ENCODE peak calls at places on chromosomes 2 and 18, in four cellular contexts. S, K, B and U are unnamed samples.

GRCh38 chr18:3511980-3512379 is 62.0 kb downstream of the TGIF1 start:
- DNase-seq in S (no peak), K (no peak), B (no peak), U (no peak)

GRCh38 chr2:30139131-30139870 is 7.5 kb upstream of the YPEL5 start:
- DNase-seq in S (no peak), K (no peak), B (no peak), U (no peak)

GRCh38 chr18:59873616-59874015 is 26.2 kb upstream of the PMAIP1 start:
- DNase-seq in S (no peak), K (no peak), B (no peak), U (no peak)

GRCh38 chr18:71116535-71116934 is 827.7 kb downstream of the SOCS6 start:
- DNase-seq in S (peak; percentile 25), K (no peak), B (no peak), U (no peak)

GRCh38 chr2:34069604-34070003 is 470.5 kb upstream of the FAM98A start:
- DNase-seq in S (no peak), K (no peak), B (no peak), U (no peak)

GRCh38 chr2:60352491-60353405 is 200.7 kb downstream of the BCL11A start:
- DNase-seq in S (no peak), K (no peak), B (no peak), U (no peak)

GRCh38 chr2:169925968-169926367 is 98.7 kb downstream of the UBR3 start:
- DNase-seq in S (no peak), K (no peak), B (no peak), U (no peak)

GRCh38 chr18:56368066-56368465 is 270.3 kb downstream of the TXNL1 start:
- DNase-seq in S (no peak), K (no peak), B (no peak), U (no peak)

GRCh38 chr2:143617803-143618415 is 488.7 kb downstream of the ARHGAP15 start:
- DNase-seq in S (no peak), K (no peak), B (no peak), U (no peak)

GRCh38 chr2:127465258-127465657 is 47.0 kb downstream of the PROC start:
- DNase-seq in S (no peak), K (no peak), B (no peak), U (no peak)

GRCh38 chr2:133711226-133711625 is 143.0 kb upstream of the NCKAP5 start:
- DNase-seq in S (no peak), K (no peak), B (no peak), U (no peak)

GRCh38 chr2:133711806-133712205 is 143.5 kb upstream of the NCKAP5 start:
- DNase-seq in S (no peak), K (no peak), B (no peak), U (no peak)

GRCh38 chr2:133710613-133711012 is 142.3 kb upstream of the NCKAP5 start:
- DNase-seq in S (no peak), K (no peak), B (no peak), U (no peak)

GRCh38 chr2:133712369-133712768 is 144.1 kb upstream of the NCKAP5 start:
- DNase-seq in S (no peak), K (no peak), B (no peak), U (no peak)

DNA sequence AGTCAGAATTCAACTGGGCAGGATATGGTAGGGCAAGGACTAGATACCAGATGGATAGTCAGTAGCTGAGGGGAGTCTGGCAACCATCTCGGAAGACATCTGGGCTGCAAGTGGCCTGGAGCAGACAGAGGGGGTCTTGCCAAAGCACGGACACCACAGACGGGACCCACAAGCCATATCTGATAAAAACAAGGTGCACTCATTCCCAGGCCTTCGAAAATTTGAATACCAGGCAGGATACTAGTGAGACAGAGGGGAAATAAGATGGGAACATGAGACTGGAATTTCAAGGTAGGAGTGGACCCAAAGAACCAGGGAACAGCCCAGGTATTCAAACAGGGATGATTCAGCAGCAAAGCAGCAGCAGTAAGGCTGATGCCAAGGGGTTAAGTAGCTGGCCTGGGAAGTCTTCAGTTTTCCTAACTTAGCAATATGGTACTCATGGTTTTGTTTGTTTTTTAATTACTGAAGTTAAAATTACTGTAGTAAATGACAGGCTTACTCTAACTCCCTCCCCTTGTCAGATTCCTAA is 144.9 kb upstream of the NCKAP5 start:
- DNase-seq in S (no peak), K (no peak), B (no peak), U (no peak)
- TF ChIP-seq CTCF in S (no peak), K (no peak), B (no peak), U (no peak)

GRCh38 chr2:157783180-157783579 is 93.0 kb downstream of the ACVR1 start:
- DNase-seq in S (no peak), K (no peak), B (peak; percentile 58), U (no peak)
- H3K4me1 ChIP-seq in S (peaks cover 23% of the 10 kb centered on the region), K (peaks cover 11% of the 10 kb centered on the region), B (peaks cover 51% of the 10 kb centered on the region), U (peaks cover 23% of the 10 kb centered on the region)

DNA sequence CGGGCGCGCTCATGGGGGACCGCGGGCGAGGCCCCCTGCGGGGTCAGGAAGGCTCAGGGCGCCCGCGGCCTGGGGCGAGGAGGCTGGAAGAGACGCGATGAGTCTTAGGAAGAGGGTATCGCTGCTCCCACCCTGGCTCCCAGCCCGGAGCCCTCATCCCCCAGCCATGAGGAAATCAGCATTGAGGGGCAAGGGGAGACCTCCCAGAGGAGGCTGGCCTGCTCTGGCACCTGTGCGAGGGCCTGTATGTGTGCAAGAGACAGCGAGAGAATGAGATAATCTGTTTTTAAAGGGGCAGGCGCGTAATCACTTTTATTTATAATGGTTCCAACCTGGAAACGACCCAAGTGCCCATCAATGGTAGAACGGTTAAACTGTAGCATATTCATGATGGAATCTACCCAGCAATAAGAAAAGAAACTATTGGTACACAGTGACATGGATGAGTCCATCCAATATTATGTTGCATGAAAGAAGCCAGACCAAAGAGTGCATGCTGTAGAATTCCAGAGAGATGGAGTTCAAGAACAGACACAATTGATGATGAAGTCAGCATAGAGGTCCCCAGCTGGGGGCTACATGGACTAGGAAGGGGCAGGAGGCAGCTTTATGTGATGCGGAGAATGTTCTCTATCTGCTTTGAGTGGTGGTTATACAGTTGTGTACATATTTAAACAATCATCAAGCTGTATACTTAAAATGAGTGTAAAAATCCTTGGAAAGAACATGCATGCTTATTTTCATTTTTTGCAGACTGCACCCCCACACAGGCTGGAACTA is 14.4 kb downstream of the FBXO41 start:
- DNase-seq in S (no peak), K (no peak), B (no peak), U (no peak)
- H3K4me3 ChIP-seq in S (no peak overlapping the region), K (peak overlapping the region; percentile 72), B (no peak overlapping the region), U (peak overlapping the region; percentile 29)

GRCh38 chr2:74958277-74959105 is at the start of gene POLE4:
- DNase-seq in S (peak; percentile 95), K (peak; percentile 43), B (peak; percentile 95), U (peak; percentile 92)
- TF ChIP-seq CTCF in S (no peak), K (no peak), B (peak; percentile 15), U (no peak)

GRCh38 chr18:74382481-74382880 is 66.8 kb downstream of the C18orf63 start:
- DNase-seq in S (no peak), K (no peak), B (no peak), U (no peak)
- H3K4me1 ChIP-seq in S (no peaks in the 10 kb centered on the region), K (no peaks in the 10 kb centered on the region), B (no peaks in the 10 kb centered on the region), U (no peaks in the 10 kb centered on the region)

GRCh38 chr2:237536617-237537016 is 29.8 kb upstream of the PRLH start:
- DNase-seq in S (no peak), K (no peak), B (no peak), U (no peak)
- H3K4me3 ChIP-seq in S (no peak overlapping the region), K (no peak overlapping the region), B (no peak overlapping the region), U (no peak overlapping the region)

GRCh38 chr2:118102433-118103082 is 14.3 kb downstream of the INSIG2 start:
- DNase-seq in S (no peak), K (no peak), B (no peak), U (no peak)
- TF ChIP-seq CTCF in S (no peak), K (no peak), B (no peak), U (no peak)

GRCh38 chr2:11264818-11265217 is 79.6 kb downstream of the ROCK2 start:
- DNase-seq in S (no peak), K (no peak), B (no peak), U (no peak)
- H3K4me1 ChIP-seq in S (no peaks in the 10 kb centered on the region), K (no peaks in the 10 kb centered on the region), B (no peaks in the 10 kb centered on the region), U (no peaks in the 10 kb centered on the region)

GRCh38 chr2:134292514-134292913 is 38.6 kb downstream of the MGAT5 start:
- DNase-seq in S (no peak), K (no peak), B (no peak), U (no peak)
- H3K4me3 ChIP-seq in S (no peak overlapping the region), K (no peak overlapping the region), B (no peak overlapping the region), U (no peak overlapping the region)